ENCODE peak calls at places on chromosome 3, in four cellular contexts. One of them, this sample, is unnamed.

GRCh38 chr3:166663194-166663593 is 716.9 kb downstream of the ZBBX start:
- DNase-seq in GM12892: no peak
- DNase-seq in stimulated activated naive CD8-positive, alpha-beta T cell treated with anti-CD3 and anti-CD28 coated beads, Interleukin-15, Interleukin-2, amounts not matched to agents 100 U/mL and 50 U/mL, for 24 hours: no peak
- DNase-seq in effector CD4-positive, alpha-beta T cell: no peak
- DNase-seq in this sample: no peak

GRCh38 chr3:136891934-136892855 is 30.2 kb downstream of the NCK1 start:
- DNase-seq in GM12892: no peak
- DNase-seq in stimulated activated naive CD8-positive, alpha-beta T cell treated with anti-CD3 and anti-CD28 coated beads, Interleukin-15, Interleukin-2, amounts not matched to agents 100 U/mL and 50 U/mL, for 24 hours: no peak
- DNase-seq in effector CD4-positive, alpha-beta T cell: no peak
- DNase-seq in this sample: no peak

GRCh38 chr3:177574232-177574856 is 377.1 kb upstream of the TBL1XR1 start:
- DNase-seq in GM12892: no peak
- DNase-seq in stimulated activated naive CD8-positive, alpha-beta T cell treated with anti-CD3 and anti-CD28 coated beads, Interleukin-15, Interleukin-2, amounts not matched to agents 100 U/mL and 50 U/mL, for 24 hours: no peak
- DNase-seq in effector CD4-positive, alpha-beta T cell: no peak
- DNase-seq in this sample: peak

GRCh38 chr3:123102826-123103225 is 36.0 kb downstream of the PDIA5 start:
- DNase-seq in GM12892: no peak
- DNase-seq in stimulated activated naive CD8-positive, alpha-beta T cell treated with anti-CD3 and anti-CD28 coated beads, Interleukin-15, Interleukin-2, amounts not matched to agents 100 U/mL and 50 U/mL, for 24 hours: no peak
- DNase-seq in effector CD4-positive, alpha-beta T cell: no peak
- DNase-seq in this sample: no peak

GRCh38 chr3:132629928-132630327 is 29.7 kb downstream of the ACAD11 start:
- DNase-seq in GM12892: no peak
- DNase-seq in stimulated activated naive CD8-positive, alpha-beta T cell treated with anti-CD3 and anti-CD28 coated beads, Interleukin-15, Interleukin-2, amounts not matched to agents 100 U/mL and 50 U/mL, for 24 hours: no peak
- DNase-seq in effector CD4-positive, alpha-beta T cell: no peak
- DNase-seq in this sample: peak

GRCh38 chr3:43994594-43995077 is 247.1 kb upstream of the TOPAZ1 start:
- DNase-seq in GM12892: no peak
- DNase-seq in stimulated activated naive CD8-positive, alpha-beta T cell treated with anti-CD3 and anti-CD28 coated beads, Interleukin-15, Interleukin-2, amounts not matched to agents 100 U/mL and 50 U/mL, for 24 hours: no peak
- DNase-seq in effector CD4-positive, alpha-beta T cell: no peak
- DNase-seq in this sample: no peak

GRCh38 chr3:53821631-53822068 is 24.6 kb downstream of the CHDH start:
- DNase-seq in GM12892: no peak
- DNase-seq in stimulated activated naive CD8-positive, alpha-beta T cell treated with anti-CD3 and anti-CD28 coated beads, Interleukin-15, Interleukin-2, amounts not matched to agents 100 U/mL and 50 U/mL, for 24 hours: no peak
- DNase-seq in effector CD4-positive, alpha-beta T cell: no peak
- DNase-seq in this sample: no peak

GRCh38 chr3:81743096-81744025 is 18.1 kb downstream of the GBE1 start:
- DNase-seq in GM12892: no peak
- DNase-seq in stimulated activated naive CD8-positive, alpha-beta T cell treated with anti-CD3 and anti-CD28 coated beads, Interleukin-15, Interleukin-2, amounts not matched to agents 100 U/mL and 50 U/mL, for 24 hours: no peak
- DNase-seq in effector CD4-positive, alpha-beta T cell: no peak
- DNase-seq in this sample: peak

GRCh38 chr3:66279168-66279567 is 58.4 kb downstream of the SLC25A26 start:
- DNase-seq in GM12892: no peak
- DNase-seq in stimulated activated naive CD8-positive, alpha-beta T cell treated with anti-CD3 and anti-CD28 coated beads, Interleukin-15, Interleukin-2, amounts not matched to agents 100 U/mL and 50 U/mL, for 24 hours: no peak
- DNase-seq in effector CD4-positive, alpha-beta T cell: no peak
- DNase-seq in this sample: no peak

GRCh38 chr3:114179575-114179974 is 723 bp upstream of the DRD3 start:
- DNase-seq in GM12892: no peak
- DNase-seq in stimulated activated naive CD8-positive, alpha-beta T cell treated with anti-CD3 and anti-CD28 coated beads, Interleukin-15, Interleukin-2, amounts not matched to agents 100 U/mL and 50 U/mL, for 24 hours: no peak
- DNase-seq in effector CD4-positive, alpha-beta T cell: no peak
- DNase-seq in this sample: peak

GRCh38 chr3:161096771-161097367 is 8.3 kb downstream of the B3GALNT1 start:
- DNase-seq in GM12892: no peak
- DNase-seq in stimulated activated naive CD8-positive, alpha-beta T cell treated with anti-CD3 and anti-CD28 coated beads, Interleukin-15, Interleukin-2, amounts not matched to agents 100 U/mL and 50 U/mL, for 24 hours: peak
- DNase-seq in effector CD4-positive, alpha-beta T cell: no peak
- DNase-seq in this sample: no peak

GRCh38 chr3:25768851-25769250 is 14.4 kb downstream of the NGLY1 start:
- DNase-seq in GM12892: no peak
- DNase-seq in stimulated activated naive CD8-positive, alpha-beta T cell treated with anti-CD3 and anti-CD28 coated beads, Interleukin-15, Interleukin-2, amounts not matched to agents 100 U/mL and 50 U/mL, for 24 hours: no peak
- DNase-seq in effector CD4-positive, alpha-beta T cell: no peak
- DNase-seq in this sample: no peak

GRCh38 chr3:50161320-50161719 is 6.2 kb downstream of the SEMA3F start:
- DNase-seq in GM12892: no peak
- DNase-seq in stimulated activated naive CD8-positive, alpha-beta T cell treated with anti-CD3 and anti-CD28 coated beads, Interleukin-15, Interleukin-2, amounts not matched to agents 100 U/mL and 50 U/mL, for 24 hours: no peak
- DNase-seq in effector CD4-positive, alpha-beta T cell: no peak
- DNase-seq in this sample: no peak

GRCh38 chr3:111080357-111080937 is 8.8 kb downstream of the NECTIN3 start:
- DNase-seq in GM12892: no peak
- DNase-seq in stimulated activated naive CD8-positive, alpha-beta T cell treated with anti-CD3 and anti-CD28 coated beads, Interleukin-15, Interleukin-2, amounts not matched to agents 100 U/mL and 50 U/mL, for 24 hours: no peak
- DNase-seq in effector CD4-positive, alpha-beta T cell: no peak
- DNase-seq in this sample: peak

GRCh38 chr3:107426223-107426622 is 49.0 kb downstream of the CCDC54 start:
- DNase-seq in GM12892: no peak
- DNase-seq in stimulated activated naive CD8-positive, alpha-beta T cell treated with anti-CD3 and anti-CD28 coated beads, Interleukin-15, Interleukin-2, amounts not matched to agents 100 U/mL and 50 U/mL, for 24 hours: no peak
- DNase-seq in effector CD4-positive, alpha-beta T cell: no peak
- DNase-seq in this sample: no peak

GRCh38 chr3:164730810-164731209 is 347.5 kb downstream of the SI start:
- DNase-seq in GM12892: no peak
- DNase-seq in stimulated activated naive CD8-positive, alpha-beta T cell treated with anti-CD3 and anti-CD28 coated beads, Interleukin-15, Interleukin-2, amounts not matched to agents 100 U/mL and 50 U/mL, for 24 hours: no peak
- DNase-seq in effector CD4-positive, alpha-beta T cell: no peak
- DNase-seq in this sample: no peak

GRCh38 chr3:38137615-38138346 is 680 bp upstream of the MYD88 start:
- DNase-seq in GM12892: no peak
- DNase-seq in stimulated activated naive CD8-positive, alpha-beta T cell treated with anti-CD3 and anti-CD28 coated beads, Interleukin-15, Interleukin-2, amounts not matched to agents 100 U/mL and 50 U/mL, for 24 hours: peak
- DNase-seq in effector CD4-positive, alpha-beta T cell: peak
- DNase-seq in this sample: no peak

GRCh38 chr3:140128217-140129137 is 193.5 kb downstream of the CLSTN2 start:
- DNase-seq in GM12892: peak
- DNase-seq in stimulated activated naive CD8-positive, alpha-beta T cell treated with anti-CD3 and anti-CD28 coated beads, Interleukin-15, Interleukin-2, amounts not matched to agents 100 U/mL and 50 U/mL, for 24 hours: no peak
- DNase-seq in effector CD4-positive, alpha-beta T cell: no peak
- DNase-seq in this sample: peak

GRCh38 chr3:150419076-150419868 is 11.2 kb downstream of the TSC22D2 start:
- DNase-seq in GM12892: no peak
- DNase-seq in stimulated activated naive CD8-positive, alpha-beta T cell treated with anti-CD3 and anti-CD28 coated beads, Interleukin-15, Interleukin-2, amounts not matched to agents 100 U/mL and 50 U/mL, for 24 hours: no peak
- DNase-seq in effector CD4-positive, alpha-beta T cell: no peak
- DNase-seq in this sample: no peak

GRCh38 chr3:2880357-2880756 is 229.8 kb downstream of the IL5RA start:
- DNase-seq in GM12892: no peak
- DNase-seq in stimulated activated naive CD8-positive, alpha-beta T cell treated with anti-CD3 and anti-CD28 coated beads, Interleukin-15, Interleukin-2, amounts not matched to agents 100 U/mL and 50 U/mL, for 24 hours: no peak
- DNase-seq in effector CD4-positive, alpha-beta T cell: no peak
- DNase-seq in this sample: no peak

GRCh38 chr3:58433400-58434169 is at the start of gene PDHB:
- DNase-seq in GM12892: peak
- DNase-seq in stimulated activated naive CD8-positive, alpha-beta T cell treated with anti-CD3 and anti-CD28 coated beads, Interleukin-15, Interleukin-2, amounts not matched to agents 100 U/mL and 50 U/mL, for 24 hours: peak
- DNase-seq in effector CD4-positive, alpha-beta T cell: peak
- DNase-seq in this sample: peak

GRCh38 chr3:71905426-71905825 is 120.5 kb upstream of the PROK2 start:
- DNase-seq in GM12892: peak
- DNase-seq in stimulated activated naive CD8-positive, alpha-beta T cell treated with anti-CD3 and anti-CD28 coated beads, Interleukin-15, Interleukin-2, amounts not matched to agents 100 U/mL and 50 U/mL, for 24 hours: no peak
- DNase-seq in effector CD4-positive, alpha-beta T cell: no peak
- DNase-seq in this sample: no peak

GRCh38 chr3:10055097-10055496 is 28.9 kb downstream of the FANCD2 start:
- DNase-seq in GM12892: no peak
- DNase-seq in stimulated activated naive CD8-positive, alpha-beta T cell treated with anti-CD3 and anti-CD28 coated beads, Interleukin-15, Interleukin-2, amounts not matched to agents 100 U/mL and 50 U/mL, for 24 hours: no peak
- DNase-seq in effector CD4-positive, alpha-beta T cell: no peak
- DNase-seq in this sample: no peak

GRCh38 chr3:32540899-32541298 is 29.8 kb downstream of the DYNC1LI1 start:
- DNase-seq in GM12892: no peak
- DNase-seq in stimulated activated naive CD8-positive, alpha-beta T cell treated with anti-CD3 and anti-CD28 coated beads, Interleukin-15, Interleukin-2, amounts not matched to agents 100 U/mL and 50 U/mL, for 24 hours: no peak
- DNase-seq in effector CD4-positive, alpha-beta T cell: no peak
- DNase-seq in this sample: no peak

GRCh38 chr3:9837701-9838582 is 5.9 kb downstream of the RPUSD3 start:
- DNase-seq in GM12892: no peak
- DNase-seq in stimulated activated naive CD8-positive, alpha-beta T cell treated with anti-CD3 and anti-CD28 coated beads, Interleukin-15, Interleukin-2, amounts not matched to agents 100 U/mL and 50 U/mL, for 24 hours: no peak
- DNase-seq in effector CD4-positive, alpha-beta T cell: no peak
- DNase-seq in this sample: no peak

GRCh38 chr3:127363171-127363570 is 75.3 kb upstream of the PRR20G start:
- DNase-seq in GM12892: no peak
- DNase-seq in stimulated activated naive CD8-positive, alpha-beta T cell treated with anti-CD3 and anti-CD28 coated beads, Interleukin-15, Interleukin-2, amounts not matched to agents 100 U/mL and 50 U/mL, for 24 hours: no peak
- DNase-seq in effector CD4-positive, alpha-beta T cell: no peak
- DNase-seq in this sample: no peak

GRCh38 chr3:196186661-196187573 is 24.3 kb downstream of the ZDHHC19 start:
- DNase-seq in GM12892: peak
- DNase-seq in stimulated activated naive CD8-positive, alpha-beta T cell treated with anti-CD3 and anti-CD28 coated beads, Interleukin-15, Interleukin-2, amounts not matched to agents 100 U/mL and 50 U/mL, for 24 hours: no peak
- DNase-seq in effector CD4-positive, alpha-beta T cell: no peak
- DNase-seq in this sample: no peak

GRCh38 chr3:108030915-108031425 is 59.9 kb downstream of the CD47 start:
- DNase-seq in GM12892: no peak
- DNase-seq in stimulated activated naive CD8-positive, alpha-beta T cell treated with anti-CD3 and anti-CD28 coated beads, Interleukin-15, Interleukin-2, amounts not matched to agents 100 U/mL and 50 U/mL, for 24 hours: no peak
- DNase-seq in effector CD4-positive, alpha-beta T cell: no peak
- DNase-seq in this sample: no peak

GRCh38 chr3:146125946-146126345 is 35.0 kb downstream of the PLOD2 start:
- DNase-seq in GM12892: no peak
- DNase-seq in stimulated activated naive CD8-positive, alpha-beta T cell treated with anti-CD3 and anti-CD28 coated beads, Interleukin-15, Interleukin-2, amounts not matched to agents 100 U/mL and 50 U/mL, for 24 hours: no peak
- DNase-seq in effector CD4-positive, alpha-beta T cell: no peak
- DNase-seq in this sample: peak